ENCODE peak calls at places on chromosomes 4 and X, in seven cellular contexts. S is stimulated activated CD4-positive, alpha-beta T cell treated with anti-CD3 and anti-CD28 coated beads, Interleukin-4, amount 100 ng/mL, for 4 hours; N is smooth muscle cell of the brain vasculature; Z is HT1080; T is NB4; U is ACHN; D is AG08396. V is an unnamed sample.

GRCh38 chr4:61994036-61994435 is 793.9 kb downstream of the ADGRL3 start:
- DNase-seq in S (no peak), N (no peak), Z (peak; percentile 86), T (no peak), U (no peak), D (no peak), V (no peak)

GRCh38 chr4:26576171-26576829 is 7.6 kb upstream of the TBC1D19 start:
- DNase-seq in S (no peak), N (no peak), Z (no peak), T (no peak), U (no peak), D (peak; percentile 32), V (no peak)

GRCh38 chr4:103204114-103204513 is 6.0 kb upstream of the CENPE start:
- DNase-seq in S (no peak), N (no peak), Z (no peak), T (peak; percentile 20), U (peak; percentile 22), D (no peak), V (peak; percentile 13)

GRCh38 chrX:1442016-1442665 is 10.6 kb downstream of the ASMTL start:
- DNase-seq in S (no peak), N (no peak), Z (no peak), T (no peak), U (no peak), D (no peak), V (no peak)

GRCh38 chr4:101660607-101661006 is 129.9 kb upstream of the BANK1 start:
- DNase-seq in S (no peak), N (no peak), Z (no peak), T (no peak), U (no peak), D (no peak), V (no peak)

GRCh38 chrX:40855411-40855810 is 120.1 kb upstream of the MED14 start:
- DNase-seq in S (no peak), N (no peak), Z (no peak), T (no peak), U (no peak), D (no peak), V (no peak)

GRCh38 chrX:138856881-138857280 is 145.4 kb upstream of the FGF13 start:
- DNase-seq in S (no peak), N (no peak), Z (no peak), T (no peak), U (no peak), D (no peak), V (no peak)

GRCh38 chr4:25425361-25425760 is 48.3 kb downstream of the ANAPC4 start:
- DNase-seq in S (no peak), N (no peak), Z (no peak), T (no peak), U (no peak), D (no peak), V (no peak)

GRCh38 chr4:10506077-10506476 is 48.9 kb upstream of the ZNF518B start:
- DNase-seq in S (no peak), N (no peak), Z (no peak), T (peak; percentile 18), U (no peak), D (no peak), V (no peak)

V was measured in MM.1S.